ENCODE peak calls at places on chromosomes 2 and 18, in six cellular contexts. One of them, this sample, is unnamed.

GRCh38 chr18:46419391-46420141 is 237.5 kb downstream of the LOXHD1 start:
- DNase-seq in PC-3: no peak
- DNase-seq in MM.1S: no peak
- DNase-seq in GM23338: peak; percentile 66
- DNase-seq in upper lobe of right lung: peak; percentile 57
- DNase-seq in psoas muscle: no peak
- DNase-seq in this sample: no peak

GRCh38 chr2:152525277-152525838 is 190.4 kb downstream of the FMNL2 start:
- DNase-seq in PC-3: peak; percentile 91
- DNase-seq in MM.1S: no peak
- DNase-seq in GM23338: no peak
- DNase-seq in upper lobe of right lung: no peak
- DNase-seq in psoas muscle: peak; percentile 46
- DNase-seq in this sample: no peak

GRCh38 chr2:191593622-191594416 is 84.1 kb upstream of the NABP1 start:
- DNase-seq in PC-3: peak; percentile 98
- DNase-seq in MM.1S: no peak
- DNase-seq in GM23338: no peak
- DNase-seq in upper lobe of right lung: no peak
- DNase-seq in psoas muscle: no peak
- DNase-seq in this sample: peak; percentile 89

GRCh38 chr2:45622704-45623103 is 11.6 kb upstream of the SRBD1 start:
- DNase-seq in PC-3: no peak
- DNase-seq in MM.1S: no peak
- DNase-seq in GM23338: no peak
- DNase-seq in upper lobe of right lung: no peak
- DNase-seq in psoas muscle: no peak
- DNase-seq in this sample: no peak

GRCh38 chr18:8948471-8949149 is 153.9 kb upstream of the NDUFV2 start:
- DNase-seq in PC-3: peak; percentile 93
- DNase-seq in MM.1S: no peak
- DNase-seq in GM23338: no peak
- DNase-seq in upper lobe of right lung: no peak
- DNase-seq in psoas muscle: no peak
- DNase-seq in this sample: no peak

GRCh38 chr2:100257939-100258338 is 64.4 kb downstream of the LONRF2 start:
- DNase-seq in PC-3: no peak
- DNase-seq in MM.1S: no peak
- DNase-seq in GM23338: no peak
- DNase-seq in upper lobe of right lung: no peak
- DNase-seq in psoas muscle: no peak
- DNase-seq in this sample: no peak

GRCh38 chr2:240812721-240813120 is 7.3 kb downstream of the KIF1A start:
- DNase-seq in PC-3: no peak
- DNase-seq in MM.1S: no peak
- DNase-seq in GM23338: no peak
- DNase-seq in upper lobe of right lung: peak; percentile 56
- DNase-seq in psoas muscle: no peak
- DNase-seq in this sample: peak; percentile 50

GRCh38 chr2:23565374-23565773 is 180.4 kb downstream of the KLHL29 start:
- DNase-seq in PC-3: no peak
- DNase-seq in MM.1S: no peak
- DNase-seq in GM23338: no peak
- DNase-seq in upper lobe of right lung: no peak
- DNase-seq in psoas muscle: no peak
- DNase-seq in this sample: no peak

GRCh38 chr2:240820014-240820606 is at the start of gene KIF1A:
- DNase-seq in PC-3: no peak
- DNase-seq in MM.1S: no peak
- DNase-seq in GM23338: peak; percentile 88
- DNase-seq in upper lobe of right lung: no peak
- DNase-seq in psoas muscle: peak; percentile 46
- DNase-seq in this sample: no peak

GRCh38 chr2:45636013-45636412 is 15.5 kb upstream of the PRKCE start:
- DNase-seq in PC-3: no peak
- DNase-seq in MM.1S: no peak
- DNase-seq in GM23338: no peak
- DNase-seq in upper lobe of right lung: no peak
- DNase-seq in psoas muscle: no peak
- DNase-seq in this sample: no peak

GRCh38 chr2:54208364-54209240 is 47.4 kb downstream of the TSPYL6 start:
- DNase-seq in PC-3: no peak
- DNase-seq in MM.1S: no peak
- DNase-seq in GM23338: no peak
- DNase-seq in upper lobe of right lung: no peak
- DNase-seq in psoas muscle: no peak
- DNase-seq in this sample: no peak

DNA sequence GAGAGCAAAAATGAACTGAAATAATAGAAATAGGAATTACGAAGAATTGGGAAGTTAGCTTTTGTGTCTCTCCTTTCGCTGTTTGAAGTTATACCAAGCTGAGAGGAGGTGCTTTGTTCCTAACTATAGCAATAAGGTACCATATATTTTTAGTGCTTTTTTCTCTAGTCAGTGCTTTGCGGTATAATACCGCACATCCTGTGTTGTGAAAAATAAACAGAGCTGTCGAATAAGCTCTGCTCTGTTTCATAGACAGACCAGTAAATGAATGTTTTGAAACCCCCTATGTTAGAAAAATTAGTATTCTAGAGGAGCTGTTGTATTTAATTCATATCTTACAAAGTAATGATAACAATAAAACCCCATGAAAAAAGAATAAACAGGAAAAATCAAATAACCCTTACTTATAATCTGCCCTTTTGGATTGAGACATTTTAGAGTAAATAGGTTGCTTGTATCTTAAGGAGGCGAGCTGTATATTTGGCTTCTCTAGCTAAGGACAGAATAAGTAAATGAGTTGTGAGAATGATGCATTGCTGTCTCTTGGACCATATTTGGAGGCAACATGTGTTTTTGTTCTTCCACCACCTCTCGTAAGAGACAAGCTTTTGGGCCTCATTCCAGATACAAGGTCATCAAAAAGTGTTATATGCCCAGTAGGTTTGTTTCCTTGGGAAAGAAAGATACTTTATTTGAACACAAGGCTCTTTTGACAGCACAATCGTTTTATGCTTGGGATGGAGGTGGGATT is 130.9 kb downstream of the MAP4K4 start:
- DNase-seq in PC-3: no peak
- DNase-seq in MM.1S: peak; percentile 62
- DNase-seq in GM23338: no peak
- DNase-seq in upper lobe of right lung: no peak
- DNase-seq in psoas muscle: no peak
- DNase-seq in this sample: no peak
- H3K36me3 ChIP-seq in PC-3: peaks cover 58% of the 10 kb centered on the region
- H3K36me3 ChIP-seq in MM.1S: no peaks in the 10 kb centered on the region
- H3K36me3 ChIP-seq in GM23338: peaks cover 4% of the 10 kb centered on the region
- H3K36me3 ChIP-seq in upper lobe of right lung: peaks cover 41% of the 10 kb centered on the region
- H3K36me3 ChIP-seq in psoas muscle: peaks cover 42% of the 10 kb centered on the region
- H3K36me3 ChIP-seq in this sample: peaks cover 84% of the 10 kb centered on the region

DNA sequence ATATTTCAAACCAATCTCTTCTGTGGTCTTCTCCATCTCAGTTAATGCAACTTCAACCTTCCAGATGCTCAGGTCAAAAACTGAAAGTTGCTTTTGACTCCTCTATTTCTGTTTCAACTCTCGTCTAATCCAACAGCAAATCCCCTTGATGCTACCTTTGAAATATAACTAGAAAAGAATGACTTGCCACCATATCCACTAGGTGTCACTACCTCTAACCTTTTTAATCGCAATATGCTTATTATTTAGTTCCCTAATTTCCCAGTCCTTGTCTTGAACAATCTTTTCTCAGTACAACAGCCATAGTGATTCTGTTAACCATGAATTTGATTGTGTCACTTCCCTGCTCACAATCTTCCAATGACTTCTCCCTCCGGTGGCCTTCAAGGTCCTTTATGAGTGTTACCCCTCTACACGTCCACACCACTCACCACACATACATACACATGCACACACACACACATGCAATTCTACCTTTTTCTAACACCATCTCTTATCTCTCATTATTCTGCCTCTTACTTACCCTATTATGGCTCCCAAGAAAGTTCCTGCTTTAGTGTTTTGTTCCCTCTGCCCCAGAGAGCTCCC is 245.5 kb upstream of the KCNJ3 start:
- DNase-seq in PC-3: peak; percentile 42
- DNase-seq in MM.1S: peak; percentile 51
- DNase-seq in GM23338: peak; percentile 59
- DNase-seq in upper lobe of right lung: no peak
- DNase-seq in psoas muscle: no peak
- DNase-seq in this sample: no peak
- TF ChIP-seq CTCF in PC-3: peak; percentile 67
- TF ChIP-seq CTCF in MM.1S: peak; percentile 64
- TF ChIP-seq CTCF in GM23338: peak; percentile 68
- TF ChIP-seq CTCF in upper lobe of right lung: peak; percentile 27
- TF ChIP-seq CTCF in psoas muscle: peak; percentile 23
- TF ChIP-seq CTCF in this sample: peak; percentile 51

GRCh38 chr2:8645176-8645831 is 36.6 kb upstream of the ID2 start:
- DNase-seq in PC-3: no peak
- DNase-seq in MM.1S: no peak
- DNase-seq in GM23338: no peak
- DNase-seq in upper lobe of right lung: peak; percentile 58
- DNase-seq in psoas muscle: no peak
- DNase-seq in this sample: peak; percentile 38
- H3K4me3 ChIP-seq in PC-3: no peak overlapping the region
- H3K4me3 ChIP-seq in MM.1S: no peak overlapping the region
- H3K4me3 ChIP-seq in GM23338: no peak overlapping the region
- H3K4me3 ChIP-seq in upper lobe of right lung: no peak overlapping the region
- H3K4me3 ChIP-seq in psoas muscle: no peak overlapping the region
- H3K4me3 ChIP-seq in this sample: no peak overlapping the region

GRCh38 chr2:239132786-239133185 is 268.0 kb downstream of the HDAC4 start:
- DNase-seq in PC-3: no peak
- DNase-seq in MM.1S: no peak
- DNase-seq in GM23338: no peak
- DNase-seq in upper lobe of right lung: no peak
- DNase-seq in psoas muscle: peak; percentile 38
- DNase-seq in this sample: no peak

GRCh38 chr2:239130786-239131325 is 270.0 kb downstream of the HDAC4 start:
- DNase-seq in PC-3: no peak
- DNase-seq in MM.1S: no peak
- DNase-seq in GM23338: no peak
- DNase-seq in upper lobe of right lung: no peak
- DNase-seq in psoas muscle: peak; percentile 35
- DNase-seq in this sample: no peak

GRCh38 chr2:239133945-239134570 is 266.8 kb downstream of the HDAC4 start:
- DNase-seq in PC-3: no peak
- DNase-seq in MM.1S: no peak
- DNase-seq in GM23338: no peak
- DNase-seq in upper lobe of right lung: no peak
- DNase-seq in psoas muscle: no peak
- DNase-seq in this sample: no peak

GRCh38 chr2:239131521-239131920 is 269.3 kb downstream of the HDAC4 start:
- DNase-seq in PC-3: no peak
- DNase-seq in MM.1S: no peak
- DNase-seq in GM23338: no peak
- DNase-seq in upper lobe of right lung: no peak
- DNase-seq in psoas muscle: peak; percentile 49
- DNase-seq in this sample: no peak

GRCh38 chr2:239132156-239132709 is 268.6 kb downstream of the HDAC4 start:
- DNase-seq in PC-3: no peak
- DNase-seq in MM.1S: no peak
- DNase-seq in GM23338: no peak
- DNase-seq in upper lobe of right lung: no peak
- DNase-seq in psoas muscle: peak; percentile 47
- DNase-seq in this sample: no peak
- H3K36me3 ChIP-seq in PC-3: no peaks in the 10 kb centered on the region
- H3K36me3 ChIP-seq in MM.1S: no peaks in the 10 kb centered on the region
- H3K36me3 ChIP-seq in GM23338: no peaks in the 10 kb centered on the region
- H3K36me3 ChIP-seq in upper lobe of right lung: peaks cover 78% of the 10 kb centered on the region
- H3K36me3 ChIP-seq in psoas muscle: peaks cover 100% of the 10 kb centered on the region
- H3K36me3 ChIP-seq in this sample: no peaks in the 10 kb centered on the region

DNA sequence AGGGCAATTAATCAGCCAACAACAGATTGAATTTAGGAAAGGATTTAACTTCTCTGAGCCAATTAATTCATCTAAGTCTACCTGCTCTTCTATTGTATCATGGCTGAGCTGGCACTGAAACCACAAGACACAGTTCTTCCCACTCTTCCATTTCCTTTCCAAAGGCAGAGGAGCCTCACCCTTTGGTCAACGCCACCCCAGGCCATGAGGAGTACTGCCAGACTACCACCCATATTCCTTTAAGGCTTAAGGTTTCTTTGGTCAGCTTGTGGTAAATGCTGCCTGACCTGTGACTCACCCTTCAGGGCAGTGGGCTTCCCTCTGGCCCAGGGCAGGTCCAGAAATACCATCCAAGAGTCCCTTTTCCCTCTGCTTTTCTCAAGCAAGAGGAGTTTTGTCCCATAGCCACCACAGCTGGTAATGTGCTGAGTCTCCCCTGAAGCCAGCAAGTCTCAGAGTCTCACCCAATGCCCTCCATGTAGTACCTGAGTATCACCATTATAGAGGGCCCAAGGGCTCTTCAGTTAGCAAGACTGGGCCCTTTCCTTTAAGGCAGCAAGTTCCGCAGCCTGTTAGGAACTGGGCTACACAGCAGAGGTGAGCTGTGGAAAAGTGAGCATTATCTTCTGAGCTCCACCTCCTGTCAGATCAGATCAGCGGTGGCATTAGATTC is 900.5 kb upstream of the CRIM1 start:
- DNase-seq in PC-3: peak; percentile 43
- DNase-seq in MM.1S: no peak
- DNase-seq in GM23338: peak; percentile 61
- DNase-seq in upper lobe of right lung: no peak
- DNase-seq in psoas muscle: no peak
- DNase-seq in this sample: no peak
- TF ChIP-seq CTCF in PC-3: peak; percentile 41
- TF ChIP-seq CTCF in MM.1S: peak; percentile 7
- TF ChIP-seq CTCF in GM23338: peak; percentile 26
- TF ChIP-seq CTCF in upper lobe of right lung: no peak
- TF ChIP-seq CTCF in psoas muscle: no peak
- TF ChIP-seq CTCF in this sample: peak; percentile 10

GRCh38 chr2:229810786-229811185 is 96.4 kb upstream of the DNER start:
- DNase-seq in PC-3: no peak
- DNase-seq in MM.1S: no peak
- DNase-seq in GM23338: no peak
- DNase-seq in upper lobe of right lung: no peak
- DNase-seq in psoas muscle: no peak
- DNase-seq in this sample: no peak

GRCh38 chr2:229802785-229803184 is 88.4 kb upstream of the DNER start:
- DNase-seq in PC-3: no peak
- DNase-seq in MM.1S: no peak
- DNase-seq in GM23338: no peak
- DNase-seq in upper lobe of right lung: no peak
- DNase-seq in psoas muscle: no peak
- DNase-seq in this sample: no peak

GRCh38 chr2:229800997-229801754 is 86.8 kb upstream of the DNER start:
- DNase-seq in PC-3: peak; percentile 74
- DNase-seq in MM.1S: peak; percentile 59
- DNase-seq in GM23338: peak; percentile 71
- DNase-seq in upper lobe of right lung: no peak
- DNase-seq in psoas muscle: peak; percentile 59
- DNase-seq in this sample: no peak

GRCh38 chr2:229805559-229805958 is 91.2 kb upstream of the DNER start:
- DNase-seq in PC-3: no peak
- DNase-seq in MM.1S: no peak
- DNase-seq in GM23338: no peak
- DNase-seq in upper lobe of right lung: no peak
- DNase-seq in psoas muscle: no peak
- DNase-seq in this sample: no peak
- H3K4me3 ChIP-seq in PC-3: no peak overlapping the region
- H3K4me3 ChIP-seq in MM.1S: no peak overlapping the region
- H3K4me3 ChIP-seq in GM23338: no peak overlapping the region
- H3K4me3 ChIP-seq in upper lobe of right lung: no peak overlapping the region
- H3K4me3 ChIP-seq in psoas muscle: no peak overlapping the region
- H3K4me3 ChIP-seq in this sample: no peak overlapping the region